ENCODE peak calls at places on chromosomes 5 and 9, in ten cellular contexts. V, P, X, I, U, G, B, T, A and Q are unnamed samples.

GRCh38 chr9:100869321-100869720 is 159.2 kb upstream of the PLPPR1 start:
- DNase-seq in A (no peak), T (no peak), B (no peak), G (no peak), I (no peak), U (no peak), V (no peak), P (no peak), X (no peak), Q (no peak)

GRCh38 chr5:172007153-172007794 is 836 bp upstream of the FBXW11 start:
- DNase-seq in G (no peak), U (no peak), A (no peak), I (no peak), V (no peak), P (no peak), X (no peak), T (no peak), B (no peak), Q (no peak)

GRCh38 chr5:127410906-127411780 is 106.3 kb upstream of the PRRC1 start:
- DNase-seq in V (peak; percentile 41), T (no peak), I (no peak), G (no peak), B (no peak), A (peak; percentile 48), X (no peak), P (no peak), U (no peak), Q (no peak)

GRCh38 chr9:91193658-91194391 is 167.9 kb downstream of the AUH start:
- DNase-seq in P (peak; percentile 97), U (peak; percentile 76), G (peak; percentile 22), I (peak; percentile 76), V (peak; percentile 67), X (peak; percentile 83), B (peak; percentile 87), T (peak; percentile 69), A (peak; percentile 72), Q (peak; percentile 52)

GRCh38 chr9:78982849-78983248 is 588.9 kb upstream of the TLE4 start:
- DNase-seq in A (no peak), U (peak; percentile 65), V (no peak), X (no peak), I (no peak), B (no peak), G (no peak), P (no peak), T (no peak), Q (no peak)

GRCh38 chr9:38683336-38683735 is 36.6 kb downstream of the FAM240B start:
- DNase-seq in V (no peak), U (no peak), A (no peak), G (no peak), P (no peak), B (no peak), T (no peak), I (no peak), X (no peak), Q (no peak)

GRCh38 chr5:159210306-159210722 is 961 bp upstream of the RNF145 start:
- DNase-seq in X (no peak), U (no peak), I (no peak), B (no peak), P (no peak), V (peak; percentile 28), A (no peak), G (no peak), T (no peak), Q (no peak)

GRCh38 chr5:93378073-93378472 is 202.9 kb downstream of the NR2F1-AS1 start:
- DNase-seq in G (no peak), U (peak; percentile 70), A (no peak), P (no peak), V (no peak), I (no peak), X (no peak), B (no peak), T (no peak), Q (no peak)

GRCh38 chr9:108844391-108844790 is 11.4 kb downstream of the ACTL7B start:
- DNase-seq in B (no peak), A (no peak), V (no peak), U (no peak), I (no peak), T (no peak), X (no peak), G (no peak), P (no peak), Q (no peak)

GRCh38 chr5:41371741-41372140 is 138.7 kb downstream of the PLCXD3 start:
- DNase-seq in G (no peak), B (no peak), I (no peak), P (no peak), X (no peak), U (peak; percentile 86), V (no peak), T (no peak), A (no peak), Q (no peak)

GRCh38 chr9:79565245-79565644 is 6.5 kb upstream of the TLE4 start:
- DNase-seq in I (no peak), G (no peak), V (peak; percentile 10), P (no peak), T (no peak), B (no peak), U (no peak), X (no peak), A (no peak), Q (no peak)

GRCh38 chr9:20356392-20357206 is 265.7 kb downstream of the MLLT3 start:
- DNase-seq in G (peak; percentile 18), P (peak; percentile 66), T (no peak), B (peak; percentile 35), A (peak; percentile 54), V (peak; percentile 52), U (peak; percentile 80), X (peak; percentile 79), I (peak; percentile 62), Q (no peak)

GRCh38 chr9:37200572-37201005 is 80.2 kb downstream of the ZCCHC7 start:
- DNase-seq in P (no peak), U (peak; percentile 63), A (no peak), X (no peak), V (no peak), B (no peak), T (no peak), G (no peak), I (no peak), Q (no peak)

GRCh38 chr5:96716716-96717115 is 54.5 kb downstream of the CAST start:
- DNase-seq in U (no peak), V (no peak), I (no peak), X (no peak), B (no peak), T (no peak), P (no peak), G (no peak), A (no peak), Q (no peak)

GRCh38 chr5:96721351-96721970 is 59.3 kb downstream of the CAST start:
- DNase-seq in P (no peak), I (no peak), U (peak; percentile 34), T (no peak), G (no peak), B (no peak), X (no peak), V (no peak), A (no peak), Q (no peak)

GRCh38 chr5:96717874-96718273 is 55.7 kb downstream of the CAST start:
- DNase-seq in B (no peak), I (no peak), X (no peak), P (no peak), G (no peak), V (no peak), T (no peak), U (no peak), A (no peak), Q (no peak)

GRCh38 chr5:96718635-96719077 is 56.5 kb downstream of the CAST start:
- DNase-seq in A (no peak), P (peak; percentile 83), X (peak; percentile 57), U (no peak), B (peak; percentile 70), I (peak; percentile 79), T (no peak), V (no peak), G (no peak), Q (no peak)

DNA sequence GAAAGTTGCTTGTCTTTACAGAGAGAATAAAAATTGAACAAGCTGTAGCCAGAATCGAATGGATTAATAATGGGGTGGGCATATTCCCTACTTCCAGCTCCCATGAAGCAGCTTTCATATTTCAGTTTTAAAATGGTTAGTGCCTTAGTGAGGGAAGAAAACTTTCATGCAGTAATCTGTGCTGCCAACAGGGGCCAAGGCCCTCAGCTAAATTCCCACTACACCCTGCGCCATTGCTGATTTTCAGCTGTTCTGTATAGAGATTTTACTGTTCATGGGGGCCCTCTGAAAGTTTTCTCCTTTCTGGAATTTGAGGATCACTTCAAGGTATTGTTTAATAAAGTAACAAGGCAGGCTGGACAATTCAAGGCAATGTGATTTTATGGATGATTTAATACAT is 58.2 kb downstream of the CAST start:
- DNase-seq in A (no peak), G (no peak), X (no peak), B (no peak), U (no peak), V (no peak), P (no peak), I (no peak), T (no peak), Q (no peak)
- TF ChIP-seq CTCF in A (no peak), G (no peak), X (no peak), B (peak; percentile 31), U (peak; percentile 55), V (no peak), P (no peak), I (no peak), T (peak; percentile 21), Q (no peak)

GRCh38 chr5:170348069-170348702 is 41.0 kb downstream of the KCNMB1 start:
- DNase-seq in A (no peak), P (no peak), T (no peak), G (no peak), X (no peak), B (no peak), I (no peak), U (no peak), V (no peak), Q (no peak)
- TF ChIP-seq CTCF in A (no peak), P (peak; percentile 21), T (no peak), G (peak; percentile 28), X (peak; percentile 7), B (peak; percentile 52), I (peak; percentile 23), U (no peak), V (no peak), Q (no peak)

GRCh38 chr5:75325242-75325641 is 11.8 kb upstream of the HMGCR start:
- DNase-seq in A (no peak), P (no peak), B (no peak), I (no peak), U (no peak), V (no peak), G (no peak), X (no peak), T (no peak), Q (no peak)
- TF ChIP-seq CTCF in A (no peak), P (no peak), B (no peak), I (no peak), U (peak; percentile 40), V (no peak), G (no peak), X (no peak), T (no peak), Q (no peak)

DNA sequence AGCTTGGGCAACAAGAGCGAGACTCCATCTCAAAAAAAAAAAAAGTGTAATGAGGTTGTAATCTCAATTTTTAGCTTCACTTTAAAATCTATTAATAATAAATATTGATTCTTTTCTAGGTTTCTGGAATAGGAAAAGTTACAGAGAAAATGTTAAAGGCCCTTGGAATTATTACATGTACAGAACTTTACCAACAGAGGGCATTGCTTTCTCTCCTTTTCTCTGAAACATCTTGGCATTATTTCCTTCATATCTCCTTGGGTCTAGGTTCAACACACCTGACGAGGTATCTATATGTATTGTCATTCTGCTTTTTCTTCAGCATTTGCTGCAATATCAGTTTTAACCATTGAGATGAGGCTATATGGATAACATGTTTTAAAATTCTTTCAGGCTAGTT is 26.6 kb upstream of the ANKDD1B start:
- DNase-seq in P (no peak), I (no peak), B (no peak), U (no peak), G (no peak), X (no peak), A (no peak), T (no peak), V (no peak), Q (no peak)
- TF ChIP-seq CTCF in P (no peak), I (peak; percentile 13), B (no peak), U (peak; percentile 67), G (no peak), X (no peak), A (no peak), T (no peak), V (no peak), Q (no peak)